ENCODE peak calls at places on chromosomes 2 and 18, in ten cellular contexts. One of them, this sample, is unnamed.

GRCh38 chr2:42438685-42439084 is 55.1 kb downstream of the KCNG3 start:
- DNase-seq in ACHN: no peak
- DNase-seq in NCI-H187 treated with DMSO at 0.1 percent for 48 hours: no peak
- DNase-seq in iris pigment epithelial cell: no peak
- DNase-seq in fibroblast of mammary gland: no peak
- DNase-seq in prostate gland: no peak
- DNase-seq in testis: no peak
- DNase-seq in activated naive CD4-positive, alpha-beta T cell: no peak
- DNase-seq in cardiac muscle cell: no peak
- DNase-seq in HS-27A: no peak
- DNase-seq in this sample: no peak

GRCh38 chr2:104793971-104794370 is 59.9 kb upstream of the POU3F3 start:
- DNase-seq in iris pigment epithelial cell: peak; percentile 62
- DNase-seq in testis: no peak
- DNase-seq in fibroblast of mammary gland: peak; percentile 24
- DNase-seq in activated naive CD4-positive, alpha-beta T cell: no peak
- DNase-seq in cardiac muscle cell: no peak
- DNase-seq in NCI-H187 treated with DMSO at 0.1 percent for 48 hours: no peak
- DNase-seq in HS-27A: no peak
- DNase-seq in prostate gland: no peak
- DNase-seq in ACHN: no peak
- DNase-seq in this sample: no peak

GRCh38 chr18:38301621-38302020 is 736.0 kb upstream of the CELF4 start:
- DNase-seq in HS-27A: no peak
- DNase-seq in prostate gland: no peak
- DNase-seq in NCI-H187 treated with DMSO at 0.1 percent for 48 hours: no peak
- DNase-seq in ACHN: no peak
- DNase-seq in iris pigment epithelial cell: peak; percentile 1
- DNase-seq in cardiac muscle cell: no peak
- DNase-seq in fibroblast of mammary gland: no peak
- DNase-seq in activated naive CD4-positive, alpha-beta T cell: no peak
- DNase-seq in testis: no peak
- DNase-seq in this sample: no peak

GRCh38 chr2:19807866-19808265 is 93.9 kb downstream of the TTC32 start:
- DNase-seq in prostate gland: no peak
- DNase-seq in NCI-H187 treated with DMSO at 0.1 percent for 48 hours: no peak
- DNase-seq in activated naive CD4-positive, alpha-beta T cell: no peak
- DNase-seq in ACHN: no peak
- DNase-seq in cardiac muscle cell: no peak
- DNase-seq in fibroblast of mammary gland: no peak
- DNase-seq in iris pigment epithelial cell: no peak
- DNase-seq in HS-27A: no peak
- DNase-seq in testis: no peak
- DNase-seq in this sample: no peak

GRCh38 chr2:197461073-197461472 is 7.7 kb downstream of the COQ10B start:
- DNase-seq in prostate gland: no peak
- DNase-seq in iris pigment epithelial cell: peak; percentile 52
- DNase-seq in ACHN: no peak
- DNase-seq in testis: no peak
- DNase-seq in fibroblast of mammary gland: peak; percentile 64
- DNase-seq in cardiac muscle cell: no peak
- DNase-seq in NCI-H187 treated with DMSO at 0.1 percent for 48 hours: no peak
- DNase-seq in HS-27A: no peak
- DNase-seq in activated naive CD4-positive, alpha-beta T cell: no peak
- DNase-seq in this sample: no peak

GRCh38 chr2:196801986-196802385 is 2.5 kb upstream of the GTF3C3 start:
- DNase-seq in prostate gland: no peak
- DNase-seq in cardiac muscle cell: peak; percentile 11
- DNase-seq in ACHN: no peak
- DNase-seq in NCI-H187 treated with DMSO at 0.1 percent for 48 hours: no peak
- DNase-seq in fibroblast of mammary gland: peak; percentile 5
- DNase-seq in activated naive CD4-positive, alpha-beta T cell: no peak
- DNase-seq in testis: no peak
- DNase-seq in HS-27A: no peak
- DNase-seq in iris pigment epithelial cell: no peak
- DNase-seq in this sample: no peak

GRCh38 chr18:46289458-46289857 is 185.3 kb downstream of the HAUS1 start:
- DNase-seq in HS-27A: no peak
- DNase-seq in NCI-H187 treated with DMSO at 0.1 percent for 48 hours: no peak
- DNase-seq in iris pigment epithelial cell: no peak
- DNase-seq in activated naive CD4-positive, alpha-beta T cell: no peak
- DNase-seq in testis: no peak
- DNase-seq in fibroblast of mammary gland: no peak
- DNase-seq in cardiac muscle cell: no peak
- DNase-seq in ACHN: no peak
- DNase-seq in prostate gland: no peak
- DNase-seq in this sample: no peak

GRCh38 chr2:26610504-26611335 is 30.4 kb downstream of the CIB4 start:
- DNase-seq in activated naive CD4-positive, alpha-beta T cell: no peak
- DNase-seq in fibroblast of mammary gland: no peak
- DNase-seq in NCI-H187 treated with DMSO at 0.1 percent for 48 hours: no peak
- DNase-seq in prostate gland: no peak
- DNase-seq in ACHN: no peak
- DNase-seq in testis: no peak
- DNase-seq in cardiac muscle cell: no peak
- DNase-seq in HS-27A: no peak
- DNase-seq in iris pigment epithelial cell: no peak
- DNase-seq in this sample: no peak